ENCODE peak calls at places on chromosomes 6 and 20, in nine cellular contexts. Q, Y, D, S, H, T, A, P and M are unnamed samples.

GRCh38 chr6:21999012-21999528 is 297.8 kb downstream of the PRL start:
- DNase-seq in Q (no peak), Y (no peak), D (no peak), S (no peak), H (peak; percentile 31), T (peak; percentile 89), A (peak; percentile 76), P (peak; percentile 30), M (peak; percentile 28)

GRCh38 chr6:21731411-21732031 is 138.0 kb downstream of the SOX4 start:
- DNase-seq in Q (no peak), Y (peak; percentile 81), D (peak; percentile 90), S (peak; percentile 32), H (no peak), T (peak; percentile 86), A (peak; percentile 61), P (peak; percentile 54), M (peak; percentile 81)

GRCh38 chr6:150451767-150452641 is 83.2 kb downstream of the IYD start:
- DNase-seq in Q (peak; percentile 61), Y (no peak), D (peak; percentile 70), S (no peak), H (no peak), T (no peak), A (no peak), P (no peak), M (no peak)

GRCh38 chr20:9617940-9618339 is 103.5 kb downstream of the LAMP5 start:
- DNase-seq in Q (peak; percentile 67), Y (peak; percentile 89), D (peak; percentile 45), S (peak; percentile 17), H (no peak), T (peak; percentile 41), A (peak; percentile 22), P (peak; percentile 27), M (peak; percentile 9)

GRCh38 chr6:148037496-148037895 is 305.1 kb upstream of the SASH1 start:
- DNase-seq in Q (no peak), Y (no peak), D (no peak), S (no peak), H (peak; percentile 23), T (peak; percentile 21), A (peak; percentile 50), P (no peak), M (no peak)

GRCh38 chr6:45724027-45724426 is 291.6 kb downstream of the CLIC5 start:
- DNase-seq in Q (no peak), Y (no peak), D (no peak), S (no peak), H (no peak), T (no peak), A (no peak), P (no peak), M (no peak)

GRCh38 chr20:41095110-41095969 is 42.0 kb upstream of the PLCG1 start:
- DNase-seq in Q (peak; percentile 72), Y (peak; percentile 64), D (no peak), S (peak; percentile 47), H (no peak), T (peak; percentile 41), A (peak; percentile 67), P (peak; percentile 77), M (peak; percentile 45)

GRCh38 chr6:15520616-15521203 is 142.1 kb downstream of the DTNBP1 start:
- DNase-seq in Q (no peak), Y (no peak), D (no peak), S (no peak), H (no peak), T (no peak), A (no peak), P (no peak), M (no peak)

DNA sequence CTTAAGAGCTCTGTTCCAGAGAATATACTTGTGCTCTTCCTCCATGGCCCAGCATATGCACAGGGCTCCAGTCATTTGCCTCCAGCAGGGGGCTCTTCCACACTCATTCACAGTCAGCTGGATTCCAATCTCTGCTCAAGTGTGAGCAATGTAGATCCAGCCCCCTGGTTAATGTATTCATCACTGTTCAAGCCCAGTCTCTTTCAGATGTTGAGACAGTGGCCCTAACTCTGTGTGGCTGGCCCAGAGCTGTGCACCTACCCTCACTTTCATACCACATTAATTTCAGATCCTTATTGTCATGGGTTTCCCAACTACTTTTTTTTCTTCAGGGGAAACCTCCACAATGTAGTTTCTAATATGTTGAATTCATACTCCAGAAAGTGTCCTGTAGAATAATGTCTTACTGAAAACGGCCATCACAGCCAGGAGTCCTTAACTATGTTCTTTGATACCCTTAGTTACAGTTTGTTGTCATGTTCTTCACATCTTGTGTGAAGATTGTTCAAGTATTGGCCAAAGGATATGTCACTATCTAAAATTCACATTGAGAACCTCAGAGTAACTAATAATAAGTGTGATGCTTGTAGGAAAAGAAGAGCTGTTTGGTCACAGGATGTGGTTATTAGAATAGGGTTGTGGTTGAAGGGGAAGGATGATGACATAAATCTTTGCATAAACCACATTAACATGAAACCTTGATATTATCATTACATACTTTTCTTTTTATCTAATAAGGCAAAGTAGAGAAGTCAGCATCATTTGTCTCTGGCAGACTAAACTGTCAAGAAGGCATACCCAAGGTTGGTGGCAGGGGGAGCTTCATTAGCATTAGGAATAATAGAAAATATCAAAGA is 14.4 kb upstream of the HLA-DQA1 start:
- DNase-seq in Q (peak; percentile 69), Y (no peak), D (no peak), S (no peak), H (no peak), T (peak; percentile 3), A (peak; percentile 28), P (peak; percentile 26), M (no peak)
- TF ChIP-seq CTCF in Q (peak; percentile 41), Y (no peak), D (peak; percentile 18), S (no peak), H (peak; percentile 58), T (peak; percentile 40), A (peak; percentile 22), P (peak; percentile 50), M (peak; percentile 10)

GRCh38 chr6:31170987-31171671 is 647 bp upstream of the POU5F1 start:
- DNase-seq in Q (no peak), Y (no peak), D (no peak), S (no peak), H (no peak), T (no peak), A (no peak), P (no peak), M (no peak)

GRCh38 chr6:31170600-31170881 is at the start of gene POU5F1:
- DNase-seq in Q (no peak), Y (no peak), D (no peak), S (no peak), H (no peak), T (no peak), A (no peak), P (no peak), M (no peak)

GRCh38 chr6:31165986-31166385 is 4.5 kb downstream of the POU5F1 start:
- DNase-seq in Q (no peak), Y (no peak), D (no peak), S (no peak), H (no peak), T (no peak), A (no peak), P (no peak), M (no peak)

GRCh38 chr6:31169123-31169857 is 1.2 kb downstream of the POU5F1 start:
- DNase-seq in Q (no peak), Y (no peak), D (no peak), S (no peak), H (no peak), T (no peak), A (no peak), P (no peak), M (no peak)

GRCh38 chr6:31168606-31169005 is 1.9 kb downstream of the POU5F1 start:
- DNase-seq in Q (no peak), Y (no peak), D (no peak), S (no peak), H (no peak), T (no peak), A (no peak), P (no peak), M (no peak)
- H3K4me3 ChIP-seq in Q (no peak overlapping the region), Y (no peak overlapping the region), D (no peak overlapping the region), S (no peak overlapping the region), H (no peak overlapping the region), T (no peak overlapping the region), A (no peak overlapping the region), P (no peak overlapping the region), M (no peak overlapping the region)

GRCh38 chr20:58705525-58705924 is 12.9 kb downstream of the NPEPL1 start:
- DNase-seq in Q (no peak), Y (no peak), D (peak; percentile 68), S (no peak), H (no peak), T (no peak), A (no peak), P (no peak), M (no peak)

GRCh38 chr20:58707770-58708169 is 15.2 kb downstream of the NPEPL1 start:
- DNase-seq in Q (no peak), Y (no peak), D (peak; percentile 21), S (no peak), H (no peak), T (no peak), A (no peak), P (no peak), M (no peak)

GRCh38 chr20:58706975-58707681 is 14.5 kb downstream of the NPEPL1 start:
- DNase-seq in Q (no peak), Y (no peak), D (peak; percentile 75), S (peak; percentile 2), H (no peak), T (no peak), A (no peak), P (no peak), M (no peak)

GRCh38 chr20:58708246-58708931 is 15.8 kb downstream of the NPEPL1 start:
- DNase-seq in Q (no peak), Y (no peak), D (peak; percentile 72), S (peak; percentile 2), H (no peak), T (no peak), A (no peak), P (no peak), M (no peak)

GRCh38 chr20:58706150-58706892 is 13.7 kb downstream of the NPEPL1 start:
- DNase-seq in Q (no peak), Y (no peak), D (peak; percentile 10), S (no peak), H (no peak), T (no peak), A (no peak), P (no peak), M (no peak)
- TF ChIP-seq CTCF in Q (no peak), Y (no peak), D (no peak), S (no peak), H (no peak), T (no peak), A (no peak), P (no peak), M (no peak)

GRCh38 chr6:37569999-37570776 is 70.5 kb upstream of the CCDC167 start:
- DNase-seq in Q (no peak), Y (no peak), D (no peak), S (no peak), H (no peak), T (no peak), A (no peak), P (no peak), M (no peak)

GRCh38 chr6:37565267-37566208 is 65.8 kb upstream of the CCDC167 start:
- DNase-seq in Q (peak; percentile 85), Y (no peak), D (no peak), S (no peak), H (no peak), T (peak; percentile 31), A (no peak), P (no peak), M (no peak)

GRCh38 chr6:37569317-37569716 is 69.6 kb upstream of the CCDC167 start:
- DNase-seq in Q (no peak), Y (no peak), D (no peak), S (no peak), H (no peak), T (no peak), A (no peak), P (no peak), M (no peak)

GRCh38 chr6:37570801-37571200 is 71.1 kb upstream of the CCDC167 start:
- DNase-seq in Q (peak; percentile 50), Y (no peak), D (no peak), S (no peak), H (no peak), T (no peak), A (no peak), P (no peak), M (no peak)

GRCh38 chr6:37566209-37566859 is 66.6 kb upstream of the CCDC167 start:
- DNase-seq in Q (peak; percentile 83), Y (no peak), D (no peak), S (peak; percentile 46), H (no peak), T (peak; percentile 35), A (no peak), P (peak; percentile 30), M (no peak)
- H3K4me3 ChIP-seq in Q (peak overlapping the region; percentile 28), Y (no peak overlapping the region), D (peak overlapping the region; percentile 43), S (peak overlapping the region; percentile 12), H (peak overlapping the region; percentile 51), T (peak overlapping the region; percentile 35), A (peak overlapping the region; percentile 40), P (peak overlapping the region; percentile 51), M (peak overlapping the region; percentile 42)